ENCODE peak calls at places on chromosomes 1 and 21, in ten cellular contexts. One of them, this sample, is unnamed. For H3K36me3, the result is how much of the 10 kb centered on the place peaks cover.

GRCh38 chr21:45698493-45698947 is 55.0 kb downstream of the PCBP3 start:
- DNase-seq in psoas muscle: peak
- DNase-seq in uterus: peak
- DNase-seq in PC-3: peak
- DNase-seq in fibroblast of lung: peak
- DNase-seq in heart left ventricle: peak
- DNase-seq in CD8-positive, alpha-beta T cell: no peak
- DNase-seq in pancreas: peak
- DNase-seq in CD4-positive, CD25-positive, alpha-beta regulatory T cell: no peak
- DNase-seq in cardiac muscle cell: no peak
- DNase-seq in this sample: peak

GRCh38 chr1:70667771-70668170 is 256.7 kb downstream of the CTH start:
- DNase-seq in cardiac muscle cell: no peak
- DNase-seq in PC-3: no peak
- DNase-seq in pancreas: peak
- DNase-seq in fibroblast of lung: no peak
- DNase-seq in psoas muscle: no peak
- DNase-seq in uterus: no peak
- DNase-seq in CD4-positive, CD25-positive, alpha-beta regulatory T cell: no peak
- DNase-seq in heart left ventricle: no peak
- DNase-seq in CD8-positive, alpha-beta T cell: no peak
- DNase-seq in this sample: no peak

GRCh38 chr1:39900662-39901485 is 843 bp downstream of the MYCL start:
- DNase-seq in pancreas: peak
- DNase-seq in psoas muscle: peak
- DNase-seq in fibroblast of lung: no peak
- DNase-seq in CD8-positive, alpha-beta T cell: no peak
- DNase-seq in PC-3: peak
- DNase-seq in heart left ventricle: no peak
- DNase-seq in CD4-positive, CD25-positive, alpha-beta regulatory T cell: no peak
- DNase-seq in uterus: no peak
- DNase-seq in cardiac muscle cell: peak
- DNase-seq in this sample: peak

GRCh38 chr1:121519042-121519755 is 334.4 kb downstream of the SRGAP2C start:
- DNase-seq in pancreas: peak
- DNase-seq in CD8-positive, alpha-beta T cell: peak
- DNase-seq in PC-3: peak
- DNase-seq in uterus: no peak
- DNase-seq in fibroblast of lung: peak
- DNase-seq in CD4-positive, CD25-positive, alpha-beta regulatory T cell: peak
- DNase-seq in heart left ventricle: peak
- DNase-seq in cardiac muscle cell: peak
- DNase-seq in psoas muscle: peak
- DNase-seq in this sample: peak

GRCh38 chr1:45205000-45205909 is 1.1 kb downstream of the ZSWIM5 start:
- DNase-seq in cardiac muscle cell: peak
- DNase-seq in CD4-positive, CD25-positive, alpha-beta regulatory T cell: no peak
- DNase-seq in CD8-positive, alpha-beta T cell: no peak
- DNase-seq in PC-3: peak
- DNase-seq in fibroblast of lung: peak
- DNase-seq in uterus: peak
- DNase-seq in psoas muscle: peak
- DNase-seq in pancreas: peak
- DNase-seq in heart left ventricle: peak
- DNase-seq in this sample: peak

GRCh38 chr1:190170321-190170720 is 307.3 kb downstream of the BRINP3 start:
- DNase-seq in pancreas: no peak
- DNase-seq in uterus: no peak
- DNase-seq in cardiac muscle cell: no peak
- DNase-seq in heart left ventricle: no peak
- DNase-seq in CD8-positive, alpha-beta T cell: no peak
- DNase-seq in fibroblast of lung: peak
- DNase-seq in CD4-positive, CD25-positive, alpha-beta regulatory T cell: no peak
- DNase-seq in psoas muscle: no peak
- DNase-seq in PC-3: peak
- DNase-seq in this sample: no peak

GRCh38 chr1:232486006-232486405 is 143.9 kb downstream of the SIPA1L2 start:
- DNase-seq in heart left ventricle: no peak
- DNase-seq in CD8-positive, alpha-beta T cell: no peak
- DNase-seq in psoas muscle: no peak
- DNase-seq in uterus: no peak
- DNase-seq in fibroblast of lung: no peak
- DNase-seq in CD4-positive, CD25-positive, alpha-beta regulatory T cell: no peak
- DNase-seq in pancreas: no peak
- DNase-seq in PC-3: peak
- DNase-seq in cardiac muscle cell: no peak
- DNase-seq in this sample: peak

GRCh38 chr1:9809122-9809521 is 14.6 kb downstream of the CLSTN1 start:
- DNase-seq in fibroblast of lung: no peak
- DNase-seq in heart left ventricle: no peak
- DNase-seq in PC-3: peak
- DNase-seq in psoas muscle: no peak
- DNase-seq in uterus: no peak
- DNase-seq in CD8-positive, alpha-beta T cell: no peak
- DNase-seq in cardiac muscle cell: no peak
- DNase-seq in pancreas: no peak
- DNase-seq in CD4-positive, CD25-positive, alpha-beta regulatory T cell: no peak
- DNase-seq in this sample: no peak

GRCh38 chr1:228544021-228544850 is 57.1 kb downstream of the RNF187 start:
- DNase-seq in heart left ventricle: no peak
- DNase-seq in cardiac muscle cell: no peak
- DNase-seq in CD4-positive, CD25-positive, alpha-beta regulatory T cell: no peak
- DNase-seq in uterus: no peak
- DNase-seq in PC-3: peak
- DNase-seq in psoas muscle: no peak
- DNase-seq in CD8-positive, alpha-beta T cell: no peak
- DNase-seq in fibroblast of lung: no peak
- DNase-seq in pancreas: no peak
- DNase-seq in this sample: no peak

GRCh38 chr21:35850542-35851103 is 209.7 kb downstream of the SETD4 start:
- DNase-seq in fibroblast of lung: no peak
- DNase-seq in PC-3: no peak
- DNase-seq in uterus: no peak
- DNase-seq in psoas muscle: no peak
- DNase-seq in pancreas: no peak
- DNase-seq in heart left ventricle: no peak
- DNase-seq in CD8-positive, alpha-beta T cell: no peak
- DNase-seq in cardiac muscle cell: no peak
- DNase-seq in CD4-positive, CD25-positive, alpha-beta regulatory T cell: no peak
- DNase-seq in this sample: no peak

GRCh38 chr1:119547805-119548204 is 40.8 kb downstream of the HSD3B1 start:
- DNase-seq in fibroblast of lung: no peak
- DNase-seq in pancreas: no peak
- DNase-seq in CD8-positive, alpha-beta T cell: no peak
- DNase-seq in CD4-positive, CD25-positive, alpha-beta regulatory T cell: no peak
- DNase-seq in PC-3: no peak
- DNase-seq in heart left ventricle: no peak
- DNase-seq in cardiac muscle cell: no peak
- DNase-seq in psoas muscle: no peak
- DNase-seq in uterus: no peak
- DNase-seq in this sample: no peak

GRCh38 chr1:21654209-21654608 is 14.9 kb downstream of the RAP1GAP start:
- DNase-seq in fibroblast of lung: no peak
- DNase-seq in CD8-positive, alpha-beta T cell: no peak
- DNase-seq in psoas muscle: no peak
- DNase-seq in CD4-positive, CD25-positive, alpha-beta regulatory T cell: no peak
- DNase-seq in PC-3: no peak
- DNase-seq in heart left ventricle: no peak
- DNase-seq in cardiac muscle cell: no peak
- DNase-seq in uterus: no peak
- DNase-seq in pancreas: no peak
- DNase-seq in this sample: no peak

GRCh38 chr1:192958871-192959270 is 100.3 kb downstream of the UCHL5 start:
- DNase-seq in pancreas: no peak
- DNase-seq in psoas muscle: no peak
- DNase-seq in uterus: no peak
- DNase-seq in PC-3: no peak
- DNase-seq in CD8-positive, alpha-beta T cell: no peak
- DNase-seq in CD4-positive, CD25-positive, alpha-beta regulatory T cell: no peak
- DNase-seq in heart left ventricle: no peak
- DNase-seq in fibroblast of lung: peak
- DNase-seq in cardiac muscle cell: no peak
- DNase-seq in this sample: no peak

GRCh38 chr1:36351222-36351977 is 28.0 kb upstream of the EVA1B start:
- DNase-seq in CD4-positive, CD25-positive, alpha-beta regulatory T cell: no peak
- DNase-seq in cardiac muscle cell: no peak
- DNase-seq in PC-3: peak
- DNase-seq in CD8-positive, alpha-beta T cell: no peak
- DNase-seq in heart left ventricle: no peak
- DNase-seq in psoas muscle: no peak
- DNase-seq in uterus: no peak
- DNase-seq in pancreas: no peak
- DNase-seq in fibroblast of lung: peak
- DNase-seq in this sample: peak

GRCh38 chr1:151311589-151312331 is 15.5 kb downstream of the PI4KB start:
- DNase-seq in CD8-positive, alpha-beta T cell: peak
- DNase-seq in cardiac muscle cell: no peak
- DNase-seq in CD4-positive, CD25-positive, alpha-beta regulatory T cell: peak
- DNase-seq in PC-3: peak
- DNase-seq in heart left ventricle: peak
- DNase-seq in pancreas: peak
- DNase-seq in psoas muscle: peak
- DNase-seq in fibroblast of lung: peak
- DNase-seq in uterus: peak
- DNase-seq in this sample: peak
- H3K36me3 ChIP-seq in CD8-positive, alpha-beta T cell: half or more
- H3K36me3 ChIP-seq in cardiac muscle cell: under half
- H3K36me3 ChIP-seq in CD4-positive, CD25-positive, alpha-beta regulatory T cell: half or more
- H3K36me3 ChIP-seq in PC-3: half or more
- H3K36me3 ChIP-seq in heart left ventricle: under half
- H3K36me3 ChIP-seq in pancreas: under half
- H3K36me3 ChIP-seq in psoas muscle: under half
- H3K36me3 ChIP-seq in fibroblast of lung: under half
- H3K36me3 ChIP-seq in uterus: under half
- H3K36me3 ChIP-seq in this sample: half or more

DNA sequence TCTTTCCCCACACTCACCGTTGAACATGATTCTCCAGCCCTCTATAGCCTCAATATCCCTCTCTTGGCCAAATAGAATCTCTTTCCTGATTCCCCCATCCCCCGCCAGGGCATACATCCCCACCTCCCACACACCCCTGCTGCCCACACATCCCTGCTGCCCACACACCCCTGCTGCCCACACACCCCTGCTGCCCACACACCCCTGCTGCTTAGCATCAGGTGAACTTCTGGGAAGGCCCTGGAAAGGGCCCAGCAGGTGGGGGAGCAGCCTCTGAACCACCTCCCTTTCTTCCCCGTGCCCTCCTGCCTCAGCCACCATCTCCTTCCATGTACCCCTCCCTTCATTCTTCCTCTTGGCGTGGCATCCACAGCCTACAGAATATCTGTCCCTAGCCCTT is 15.9 kb upstream of the IFNLR1 start:
- DNase-seq in uterus: no peak
- DNase-seq in heart left ventricle: no peak
- DNase-seq in psoas muscle: no peak
- DNase-seq in CD4-positive, CD25-positive, alpha-beta regulatory T cell: no peak
- DNase-seq in pancreas: no peak
- DNase-seq in cardiac muscle cell: no peak
- DNase-seq in fibroblast of lung: no peak
- DNase-seq in PC-3: no peak
- DNase-seq in CD8-positive, alpha-beta T cell: no peak
- DNase-seq in this sample: no peak
- H3K4me3 ChIP-seq in uterus: no peak
- H3K4me3 ChIP-seq in heart left ventricle: no peak
- H3K4me3 ChIP-seq in psoas muscle: no peak
- H3K4me3 ChIP-seq in CD4-positive, CD25-positive, alpha-beta regulatory T cell: no peak
- H3K4me3 ChIP-seq in pancreas: no peak
- H3K4me3 ChIP-seq in cardiac muscle cell: no peak
- H3K4me3 ChIP-seq in fibroblast of lung: no peak
- H3K4me3 ChIP-seq in PC-3: no peak
- H3K4me3 ChIP-seq in CD8-positive, alpha-beta T cell: no peak
- H3K4me3 ChIP-seq in this sample: no peak

DNA sequence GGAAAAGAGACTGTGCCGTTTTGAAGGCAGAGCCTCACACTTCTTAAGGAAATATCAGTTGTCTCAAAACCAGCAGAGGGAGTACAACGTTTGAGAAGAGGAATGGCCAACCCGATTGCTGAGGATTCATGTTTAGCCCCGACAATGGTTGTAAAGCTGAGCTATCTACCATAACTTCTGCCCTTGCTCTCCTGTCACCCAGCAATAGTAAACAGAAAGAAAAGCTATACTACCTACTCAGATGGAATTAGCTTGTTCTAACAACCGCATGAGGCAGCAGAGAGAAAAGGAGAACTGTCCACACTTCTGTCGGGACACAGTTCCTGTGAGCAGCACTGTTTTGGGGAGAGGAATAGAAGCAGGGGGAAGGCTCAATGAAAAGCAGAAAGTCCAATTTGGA is 91.2 kb downstream of the SLC45A1 start:
- DNase-seq in psoas muscle: no peak
- DNase-seq in PC-3: peak
- DNase-seq in fibroblast of lung: peak
- DNase-seq in CD4-positive, CD25-positive, alpha-beta regulatory T cell: peak
- DNase-seq in pancreas: no peak
- DNase-seq in uterus: no peak
- DNase-seq in cardiac muscle cell: peak
- DNase-seq in CD8-positive, alpha-beta T cell: no peak
- DNase-seq in heart left ventricle: no peak
- DNase-seq in this sample: peak
- H3K36me3 ChIP-seq in psoas muscle: under half
- H3K36me3 ChIP-seq in PC-3: under half
- H3K36me3 ChIP-seq in fibroblast of lung: under half
- H3K36me3 ChIP-seq in CD4-positive, CD25-positive, alpha-beta regulatory T cell: half or more
- H3K36me3 ChIP-seq in pancreas: under half
- H3K36me3 ChIP-seq in uterus: under half
- H3K36me3 ChIP-seq in cardiac muscle cell: under half
- H3K36me3 ChIP-seq in CD8-positive, alpha-beta T cell: under half
- H3K36me3 ChIP-seq in heart left ventricle: under half
- H3K36me3 ChIP-seq in this sample: half or more

GRCh38 chr1:8751984-8752383 is 65.5 kb downstream of the RERE start:
- DNase-seq in CD4-positive, CD25-positive, alpha-beta regulatory T cell: no peak
- DNase-seq in fibroblast of lung: no peak
- DNase-seq in PC-3: no peak
- DNase-seq in CD8-positive, alpha-beta T cell: no peak
- DNase-seq in heart left ventricle: no peak
- DNase-seq in uterus: no peak
- DNase-seq in cardiac muscle cell: no peak
- DNase-seq in pancreas: no peak
- DNase-seq in psoas muscle: no peak
- DNase-seq in this sample: no peak

GRCh38 chr1:8754993-8755392 is 62.4 kb downstream of the RERE start:
- DNase-seq in CD4-positive, CD25-positive, alpha-beta regulatory T cell: no peak
- DNase-seq in heart left ventricle: no peak
- DNase-seq in cardiac muscle cell: no peak
- DNase-seq in psoas muscle: no peak
- DNase-seq in PC-3: no peak
- DNase-seq in CD8-positive, alpha-beta T cell: no peak
- DNase-seq in fibroblast of lung: no peak
- DNase-seq in uterus: no peak
- DNase-seq in pancreas: no peak
- DNase-seq in this sample: no peak

GRCh38 chr1:8752411-8752810 is 65.0 kb downstream of the RERE start:
- DNase-seq in psoas muscle: no peak
- DNase-seq in uterus: no peak
- DNase-seq in fibroblast of lung: no peak
- DNase-seq in CD8-positive, alpha-beta T cell: no peak
- DNase-seq in heart left ventricle: no peak
- DNase-seq in CD4-positive, CD25-positive, alpha-beta regulatory T cell: peak
- DNase-seq in cardiac muscle cell: no peak
- DNase-seq in pancreas: no peak
- DNase-seq in PC-3: no peak
- DNase-seq in this sample: no peak

GRCh38 chr1:8747879-8748825 is 69.3 kb downstream of the RERE start:
- DNase-seq in pancreas: no peak
- DNase-seq in PC-3: peak
- DNase-seq in fibroblast of lung: no peak
- DNase-seq in psoas muscle: no peak
- DNase-seq in cardiac muscle cell: no peak
- DNase-seq in heart left ventricle: no peak
- DNase-seq in CD8-positive, alpha-beta T cell: no peak
- DNase-seq in uterus: no peak
- DNase-seq in CD4-positive, CD25-positive, alpha-beta regulatory T cell: no peak
- DNase-seq in this sample: no peak

GRCh38 chr1:8752921-8753713 is 64.3 kb downstream of the RERE start:
- DNase-seq in PC-3: no peak
- DNase-seq in cardiac muscle cell: no peak
- DNase-seq in heart left ventricle: no peak
- DNase-seq in CD8-positive, alpha-beta T cell: no peak
- DNase-seq in psoas muscle: no peak
- DNase-seq in pancreas: no peak
- DNase-seq in uterus: no peak
- DNase-seq in CD4-positive, CD25-positive, alpha-beta regulatory T cell: no peak
- DNase-seq in fibroblast of lung: no peak
- DNase-seq in this sample: no peak
- H3K4me3 ChIP-seq in PC-3: no peak
- H3K4me3 ChIP-seq in cardiac muscle cell: no peak
- H3K4me3 ChIP-seq in heart left ventricle: no peak
- H3K4me3 ChIP-seq in CD8-positive, alpha-beta T cell: no peak
- H3K4me3 ChIP-seq in psoas muscle: no peak
- H3K4me3 ChIP-seq in pancreas: no peak
- H3K4me3 ChIP-seq in uterus: no peak
- H3K4me3 ChIP-seq in CD4-positive, CD25-positive, alpha-beta regulatory T cell: no peak
- H3K4me3 ChIP-seq in fibroblast of lung: no peak
- H3K4me3 ChIP-seq in this sample: no peak